ENCODE peak calls at places on chromosomes 7 and 10, in four cellular contexts. U is SW 1271, Z is amniotic epithelial cell, W is upper lobe of right lung. E is an unnamed sample.

GRCh38 chr10:84727398-84727797 is 399.0 kb downstream of the CCSER2 start:
- DNase-seq in W (no peak), U (no peak), Z (no peak), E (peak)

GRCh38 chr7:102244601-102245000 is 42.1 kb upstream of the SH2B2 start:
- DNase-seq in W (no peak), Z (no peak), U (no peak), E (no peak)

GRCh38 chr10:71827828-71828227 is 23.2 kb downstream of the PSAP start:
- DNase-seq in U (no peak), Z (no peak), W (peak), E (no peak)

GRCh38 chr7:5526190-5527037 is 102.8 kb upstream of the TNRC18 start:
- DNase-seq in Z (peak), U (no peak), W (no peak), E (no peak)

GRCh38 chr7:111992601-111993000 is 213.6 kb downstream of the DOCK4 start:
- DNase-seq in U (no peak), W (no peak), Z (no peak), E (no peak)

GRCh38 chr7:24227603-24228359 is 56.2 kb upstream of the NPY start:
- DNase-seq in Z (no peak), W (no peak), U (no peak), E (no peak)

GRCh38 chr7:78607099-78607498 is 808.5 kb downstream of the PHTF2 start:
- DNase-seq in U (no peak), Z (no peak), W (no peak), E (peak)

GRCh38 chr10:91820144-91820543 is 21.9 kb downstream of the TNKS2 start:
- DNase-seq in Z (peak), W (no peak), U (no peak), E (no peak)

GRCh38 chr10:32376027-32376426 is 29.1 kb upstream of the EPC1 start:
- DNase-seq in Z (no peak), U (no peak), W (no peak), E (no peak)

GRCh38 chr7:92296898-92297435 is 51.2 kb downstream of the ANKIB1 start:
- DNase-seq in U (no peak), W (no peak), Z (no peak), E (no peak)

GRCh38 chr10:70931168-70931805 is 42.9 kb upstream of the PCBD1 start:
- DNase-seq in U (no peak), Z (peak), W (no peak), E (no peak)

GRCh38 chr7:26549281-26549943 is 257.8 kb downstream of the SNX10 start:
- DNase-seq in W (no peak), U (no peak), Z (no peak), E (no peak)

GRCh38 chr10:130338588-130339070 is 202.4 kb downstream of the GLRX3 start:
- DNase-seq in U (no peak), Z (no peak), W (no peak), E (no peak)

GRCh38 chr7:2802082-2802481 is 42.0 kb downstream of the GNA12 start:
- DNase-seq in Z (peak), W (no peak), U (no peak), E (no peak)

GRCh38 chr10:69407621-69408301 is 9.0 kb downstream of the TACR2 start:
- DNase-seq in Z (peak), U (no peak), W (no peak), E (no peak)

GRCh38 chr10:49089789-49090595 is 25.3 kb downstream of the VSTM4 start:
- DNase-seq in U (no peak), W (peak), Z (peak), E (no peak)

GRCh38 chr7:131633342-131633843 is 77.0 kb upstream of the PODXL start:
- DNase-seq in U (peak), Z (peak), W (no peak), E (no peak)

GRCh38 chr10:101292194-101293006 is 61.6 kb upstream of the BTRC start:
- DNase-seq in Z (no peak), U (no peak), W (no peak), E (no peak)

GRCh38 chr7:104971290-104972071 is 42.5 kb upstream of the KMT2E start:
- DNase-seq in Z (no peak), W (no peak), U (no peak), E (no peak)

GRCh38 chr7:19963695-19964094 is 190.3 kb upstream of the TMEM196 start:
- DNase-seq in Z (no peak), U (no peak), W (no peak), E (no peak)

GRCh38 chr10:14579405-14579804 is 195.3 kb downstream of the FAM107B start:
- DNase-seq in Z (peak), W (no peak), U (no peak), E (no peak)

GRCh38 chr10:58991842-58992241 is 184.6 kb upstream of the PHYHIPL start:
- DNase-seq in U (no peak), Z (no peak), W (no peak), E (no peak)

GRCh38 chr10:99667108-99667751 is 7.9 kb downstream of the ENTPD7 start:
- DNase-seq in U (no peak), Z (peak), W (no peak), E (no peak)

GRCh38 chr7:117389871-117390270 is 37.4 kb downstream of the ASZ1 start:
- DNase-seq in W (no peak), Z (no peak), U (no peak), E (no peak)

GRCh38 chr7:157010588-157011332 is at the start of gene MNX1:
- DNase-seq in W (peak), Z (peak), U (peak), E (peak)

GRCh38 chr7:30199271-30199670 is 64.5 kb downstream of the MTURN start:
- DNase-seq in Z (no peak), U (no peak), W (no peak), E (no peak)

GRCh38 chr7:33986951-33987948 is 81.9 kb downstream of the BMPER start:
- DNase-seq in U (peak), Z (peak), W (no peak), E (peak)

GRCh38 chr7:84336303-84336702 is 141.7 kb upstream of the SEMA3A start:
- DNase-seq in U (no peak), Z (peak), W (no peak), E (no peak)

GRCh38 chr10:101400529-101400928 is 46.6 kb downstream of the BTRC start:
- DNase-seq in Z (peak), U (no peak), W (no peak), E (no peak)

GRCh38 chr10:504131-504611 is 185.3 kb downstream of the DIP2C start:
- DNase-seq in U (no peak), W (peak), Z (no peak), E (no peak)

GRCh38 chr7:36565792-36566356 is 158.4 kb downstream of the AOAH start:
- DNase-seq in U (no peak), Z (peak), W (no peak), E (no peak)